ENCODE peak calls at places on chromosomes 12 and 14, in four cellular contexts. F is hepatocyte, Y is GM23248, U is neural progenitor cell. H is an unnamed sample.
A peak's percentile ranks its signal among the peaks of the same experiment; 100 is the strongest.

GRCh38 chr14:79333198-79333546 is 878.1 kb downstream of the DIO2 start:
- DNase-seq in Y (no peak), U (no peak), F (no peak), H (no peak)

GRCh38 chr14:64465208-64465821 is at the start of gene AKAP5:
- DNase-seq in Y (peak; percentile 48), U (peak; percentile 94), F (peak; percentile 79), H (peak; percentile 67)

GRCh38 chr14:36091096-36091495 is 85.4 kb downstream of the PTCSC3 start:
- DNase-seq in Y (peak; percentile 95), F (peak; percentile 82), U (no peak), H (no peak)

GRCh38 chr12:108798551-108799221 is 58.7 kb downstream of the SSH1 start:
- DNase-seq in F (no peak), Y (peak; percentile 87), U (no peak), H (no peak)

GRCh38 chr14:32513571-32514009 is 184.5 kb downstream of the AKAP6 start:
- DNase-seq in U (no peak), F (no peak), Y (peak; percentile 52), H (peak; percentile 7)

GRCh38 chr14:99265571-99265970 is 6.4 kb downstream of the BCL11B start:
- DNase-seq in Y (no peak), F (no peak), U (no peak), H (no peak)

GRCh38 chr12:29795715-29796114 is 12.0 kb upstream of the TMTC1 start:
- DNase-seq in F (no peak), Y (no peak), U (no peak), H (no peak)

GRCh38 chr12:131076791-131077747 is 123.4 kb downstream of the ADGRD1 start:
- DNase-seq in F (no peak), U (no peak), Y (no peak), H (no peak)

GRCh38 chr14:49173765-49174373 is 412.3 kb downstream of the RPS29 start:
- DNase-seq in U (peak; percentile 87), F (peak; percentile 84), Y (peak; percentile 76), H (peak; percentile 68)

GRCh38 chr14:99321955-99322730 is 50.1 kb upstream of the BCL11B start:
- DNase-seq in U (no peak), F (no peak), Y (no peak), H (no peak)

GRCh38 chr12:75877588-75878381 is 153.8 kb downstream of the PHLDA1 start:
- DNase-seq in F (peak; percentile 11), U (no peak), Y (peak; percentile 7), H (no peak)

GRCh38 chr12:20472089-20472488 is 103.8 kb downstream of the PDE3A start:
- DNase-seq in F (no peak), U (no peak), Y (no peak), H (no peak)

GRCh38 chr14:62209287-62209899 is 447.2 kb downstream of the SNAPC1 start:
- DNase-seq in Y (peak; percentile 75), F (no peak), U (no peak), H (no peak)

GRCh38 chr12:55425954-55426353 is at the start of gene OR6C76:
- DNase-seq in F (no peak), Y (no peak), U (no peak), H (no peak)

GRCh38 chr14:51684760-51685159 is 33.0 kb downstream of the FRMD6 start:
- DNase-seq in U (no peak), Y (peak; percentile 56), F (no peak), H (no peak)

GRCh38 chr14:51680031-51680430 is 28.3 kb downstream of the FRMD6 start:
- DNase-seq in Y (no peak), F (no peak), U (no peak), H (no peak)

GRCh38 chr14:51677738-51678137 is 26.0 kb downstream of the FRMD6 start:
- DNase-seq in U (no peak), Y (no peak), F (no peak), H (no peak)

GRCh38 chr14:51681411-51681810 is 29.7 kb downstream of the FRMD6 start:
- DNase-seq in F (no peak), U (no peak), Y (no peak), H (no peak)

DNA sequence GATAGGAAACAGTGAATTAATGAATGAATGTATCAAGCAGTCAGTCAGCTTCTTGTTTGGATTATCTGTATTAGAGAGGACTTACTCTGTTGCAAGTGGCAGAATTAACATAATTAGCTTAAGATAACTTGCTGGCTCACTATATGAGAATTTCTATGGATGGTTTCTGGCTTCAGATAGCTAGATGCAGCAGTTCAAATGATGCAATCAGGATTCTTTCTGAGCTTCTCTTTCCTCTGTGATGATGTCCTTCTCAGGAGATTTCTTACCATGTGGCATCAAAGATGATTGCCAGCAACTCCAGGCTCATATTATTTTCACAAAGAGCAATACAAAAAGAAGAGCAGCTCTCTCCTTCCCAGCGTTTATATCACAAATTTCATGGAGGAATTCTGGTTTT is 30.7 kb downstream of the FRMD6 start:
- DNase-seq in U (no peak), F (no peak), Y (peak; percentile 78), H (no peak)
- TF ChIP-seq EZH2phosphoT487 in U (no peak), F (no peak), Y (no peak), H (no peak)

GRCh38 chr12:85277900-85278597 is 2.0 kb upstream of the ALX1 start:
- DNase-seq in F (no peak), U (peak; percentile 35), Y (no peak), H (no peak)

GRCh38 chr12:85273411-85274075 is 6.5 kb upstream of the ALX1 start:
- DNase-seq in F (peak; percentile 2), U (peak; percentile 30), Y (peak; percentile 20), H (peak; percentile 75)

GRCh38 chr12:85278598-85279448 is 1.2 kb upstream of the ALX1 start:
- DNase-seq in Y (no peak), U (peak; percentile 13), F (no peak), H (no peak)

GRCh38 chr12:85275359-85275758 is 4.7 kb upstream of the ALX1 start:
- DNase-seq in F (peak; percentile 16), Y (no peak), U (no peak), H (peak; percentile 58)

GRCh38 chr12:85274076-85274415 is 6.0 kb upstream of the ALX1 start:
- DNase-seq in U (no peak), Y (no peak), F (no peak), H (no peak)
- H3K4me3 ChIP-seq in U (no peak overlapping the region), Y (no peak overlapping the region), F (no peak overlapping the region), H (peak overlapping the region; percentile 57)

GRCh38 chr14:56813143-56813551 is 2.9 kb upstream of the OTX2 start:
- DNase-seq in Y (no peak), U (peak; percentile 55), F (no peak), H (no peak)

GRCh38 chr14:56810850-56811595 is 744 bp upstream of the OTX2 start:
- DNase-seq in U (peak; percentile 73), F (no peak), Y (no peak), H (no peak)

GRCh38 chr14:56810341-56810740 is at the start of gene OTX2:
- DNase-seq in F (no peak), U (peak; percentile 84), Y (no peak), H (no peak)

GRCh38 chr14:56812364-56813103 is 2.3 kb upstream of the OTX2 start:
- DNase-seq in Y (no peak), F (no peak), U (peak; percentile 48), H (no peak)

GRCh38 chr14:56811596-56812363 is 1.5 kb upstream of the OTX2 start:
- DNase-seq in U (peak; percentile 71), F (no peak), Y (no peak), H (no peak)
- TF ChIP-seq EZH2 in U (no peak), F (peak; percentile 79), Y (no peak), H (no peak)

GRCh38 chr14:73888971-73889370 is 2.3 kb downstream of the ZNF410 start:
- DNase-seq in Y (peak; percentile 69), U (no peak), F (no peak), H (no peak)
- TF ChIP-seq EZH2phosphoT487 in Y (no peak), U (no peak), F (no peak), H (no peak)

DNA sequence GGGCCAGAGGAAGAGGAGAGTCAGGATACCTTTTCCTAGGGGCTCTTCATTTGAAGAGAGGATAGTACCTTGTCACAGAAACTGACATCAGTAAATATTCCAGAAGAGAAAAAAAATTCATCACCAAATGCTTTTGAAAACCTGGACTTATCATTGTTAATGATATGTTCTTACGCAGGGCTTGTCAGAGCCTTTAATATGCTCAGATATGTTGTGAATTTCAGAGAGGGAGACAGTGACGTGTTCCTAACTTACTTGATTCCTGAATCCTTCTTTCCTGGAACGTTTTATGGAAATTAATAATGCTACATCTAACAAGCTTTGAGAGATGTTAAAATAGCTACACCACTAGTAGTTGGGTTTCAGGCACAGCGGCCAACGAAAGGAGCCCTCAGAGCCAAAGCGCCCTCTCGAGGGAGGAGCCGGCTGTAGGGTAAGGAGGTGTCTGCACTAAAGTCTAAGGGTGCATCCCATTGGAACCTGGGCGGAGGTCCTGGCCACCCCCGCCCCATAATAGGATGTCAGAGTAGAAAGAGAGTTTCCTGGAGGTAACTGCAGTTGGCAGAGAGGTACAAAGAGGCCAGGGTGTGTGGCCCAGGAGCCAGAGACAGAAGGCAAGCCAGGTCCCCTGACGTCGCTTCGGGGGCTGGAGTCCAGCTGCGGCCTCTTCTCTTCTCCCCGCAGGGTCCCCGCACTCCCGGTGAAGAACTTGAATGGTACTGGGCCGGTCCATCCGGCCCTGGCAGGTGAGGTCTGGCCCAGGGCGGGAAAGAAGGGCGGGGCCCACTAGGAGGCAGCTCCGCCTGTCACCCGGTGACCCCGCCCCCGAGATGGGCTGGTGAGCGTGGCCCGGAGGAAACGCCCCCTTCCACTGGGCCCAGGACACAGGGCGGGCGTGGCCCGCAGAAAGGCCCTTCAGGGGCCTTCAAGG is 36.2 kb downstream of the DTX1 start:
- DNase-seq in Y (peak; percentile 22), F (peak; percentile 70), U (peak; percentile 82), H (no peak)
- H3K4me3 ChIP-seq in Y (no peak overlapping the region), F (no peak overlapping the region), U (peak overlapping the region; percentile 42), H (no peak overlapping the region)

DNA sequence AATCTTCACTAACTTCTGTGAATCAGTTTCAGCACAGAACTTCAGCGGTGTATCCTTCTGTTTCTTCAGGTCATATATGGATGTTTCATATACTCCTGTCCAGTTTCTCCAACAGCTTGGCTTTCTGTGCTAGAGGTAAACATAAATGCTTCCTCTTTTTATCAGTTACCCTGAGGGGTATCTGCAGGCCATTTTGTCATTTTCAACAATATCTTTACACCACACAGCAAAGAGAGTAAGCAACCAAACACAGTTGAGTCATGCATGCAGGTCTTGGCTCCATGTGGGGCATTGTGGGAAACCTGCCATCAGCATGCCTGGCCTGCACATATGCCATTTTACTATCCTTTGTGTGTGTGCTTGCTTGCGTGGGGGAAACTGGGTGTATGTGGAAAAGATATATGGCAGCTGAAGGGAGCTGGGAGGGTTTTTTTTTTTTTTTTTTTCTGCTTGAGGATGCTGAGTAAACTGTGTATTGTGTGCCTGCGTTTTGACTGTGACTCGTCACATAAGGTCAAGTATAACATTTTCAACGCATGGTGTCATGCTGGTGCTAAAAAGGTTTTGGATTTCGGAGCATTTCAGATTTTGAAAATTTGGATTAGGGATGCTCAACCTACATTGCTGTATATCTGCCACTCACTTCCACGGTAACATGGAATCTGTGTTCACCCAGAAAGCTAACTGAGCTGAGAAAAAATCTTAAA is 56.1 kb upstream of the YARS2 start:
- DNase-seq in F (no peak), Y (no peak), U (no peak), H (no peak)
- TF ChIP-seq EZH2 in F (no peak), Y (no peak), U (no peak), H (no peak)

DNA sequence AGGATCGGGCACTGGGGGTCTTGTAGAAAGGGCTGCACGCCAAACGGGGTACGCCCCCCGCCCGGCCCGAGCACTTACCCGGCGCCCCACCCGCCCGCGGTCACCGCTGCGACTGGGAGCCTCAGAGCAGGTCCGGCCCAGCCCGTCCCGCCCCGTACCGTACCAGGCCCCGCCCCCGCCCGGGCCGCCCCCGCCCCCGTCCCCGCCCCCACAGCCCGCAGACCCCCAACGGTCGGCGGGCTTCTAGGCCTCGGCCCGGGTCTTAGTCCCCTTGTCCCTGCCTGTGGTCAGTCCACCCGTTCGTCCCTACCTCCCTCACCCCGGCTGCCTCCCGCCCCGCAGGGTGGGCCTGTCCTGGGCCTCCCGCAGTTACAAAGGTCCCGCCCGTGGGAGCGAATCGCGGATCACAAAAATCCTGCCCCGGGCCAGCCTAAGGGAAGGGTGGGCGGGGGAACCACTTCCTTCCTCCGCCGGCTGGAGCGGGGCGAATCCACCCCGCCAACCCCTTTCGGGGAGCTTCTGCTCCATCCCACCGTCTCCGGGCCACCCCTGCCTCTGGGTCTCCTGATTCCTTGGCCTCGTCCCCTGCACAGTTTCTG is at the start of gene HVCN1:
- DNase-seq in Y (peak; percentile 53), F (peak; percentile 56), U (peak; percentile 82), H (no peak)
- TF ChIP-seq EZH2phosphoT487 in Y (no peak), F (no peak), U (no peak), H (no peak)

H was measured in MM.1S.